ENCODE peak calls at places on chromosome 15, in ten cellular contexts. J is AG08396, H is GM12865, S is DMS153, K is fibroblast of pulmonary artery, G is heart left ventricle, R is OCI-LY7, C is kidney tubule cell, X is GDM1, W is stomach. M is an unnamed sample.

GRCh38 chr15:40723919-40724318 is 28.9 kb downstream of the RAD51 start:
- DNase-seq in J (no peak), C (no peak), H (no peak), S (no peak), W (no peak), X (no peak), G (no peak), R (no peak), K (no peak), M (no peak)

GRCh38 chr15:39687965-39688364 is 94.7 kb downstream of the FSIP1 start:
- DNase-seq in W (no peak), X (no peak), K (no peak), J (no peak), R (no peak), C (no peak), H (no peak), S (no peak), G (no peak), M (no peak)

GRCh38 chr15:48751595-48751994 is 59.3 kb downstream of the CEP152 start:
- DNase-seq in H (no peak), R (no peak), J (no peak), W (no peak), X (no peak), S (no peak), G (no peak), C (no peak), K (no peak), M (no peak)

GRCh38 chr15:40048155-40048792 is 9.3 kb upstream of the SRP14 start:
- DNase-seq in C (no peak), R (peak), S (no peak), H (peak), J (no peak), X (peak), G (peak), K (no peak), W (peak), M (no peak)

GRCh38 chr15:79990997-79991334 is 20.0 kb upstream of the BCL2A1 start:
- DNase-seq in G (no peak), H (no peak), K (no peak), C (no peak), W (no peak), J (no peak), S (no peak), R (no peak), X (no peak), M (no peak)

GRCh38 chr15:94855409-94856266 is 624.3 kb downstream of the MCTP2 start:
- DNase-seq in G (no peak), X (no peak), W (no peak), R (no peak), J (no peak), K (no peak), C (no peak), H (no peak), S (no peak), M (no peak)

GRCh38 chr15:88911766-88912118 is 1.4 kb downstream of the MFGE8 start:
- DNase-seq in C (peak), J (peak), X (no peak), G (no peak), W (no peak), S (no peak), H (no peak), K (no peak), R (no peak), M (no peak)

GRCh38 chr15:72116680-72117447 is 1.1 kb downstream of the MYO9A start:
- DNase-seq in K (peak), J (peak), C (peak), H (peak), W (no peak), X (no peak), R (peak), G (no peak), S (no peak), M (no peak)

GRCh38 chr15:44545934-44546802 is 9.2 kb downstream of the EIF3J start:
- DNase-seq in W (no peak), X (no peak), C (peak), S (no peak), J (peak), R (peak), K (peak), H (peak), G (no peak), M (no peak)

GRCh38 chr15:39239562-39239961 is 341.3 kb upstream of the THBS1 start:
- DNase-seq in C (peak), J (no peak), W (no peak), S (no peak), R (no peak), G (no peak), H (no peak), K (no peak), X (no peak), M (no peak)

GRCh38 chr15:75178938-75179772 is 22.5 kb upstream of the C15orf39 start:
- DNase-seq in H (no peak), C (no peak), K (no peak), W (no peak), G (no peak), X (no peak), J (no peak), R (no peak), S (no peak), M (no peak)

GRCh38 chr15:98417346-98417745 is 231.0 kb upstream of the IGF1R start:
- DNase-seq in W (no peak), C (no peak), K (no peak), J (no peak), R (no peak), X (no peak), H (no peak), G (no peak), S (no peak), M (no peak)

GRCh38 chr15:55562601-55563000 is 25.5 kb downstream of the PYGO1 start:
- DNase-seq in X (no peak), K (no peak), W (no peak), J (no peak), G (no peak), H (no peak), R (no peak), S (no peak), C (no peak), M (no peak)

GRCh38 chr15:65346856-65347598 is 30.8 kb downstream of the IGDCC3 start:
- DNase-seq in W (no peak), S (no peak), X (no peak), H (no peak), R (no peak), G (no peak), C (no peak), K (no peak), J (no peak), M (no peak)

GRCh38 chr15:78329625-78330024 is 10.5 kb upstream of the CRABP1 start:
- DNase-seq in J (no peak), S (no peak), K (no peak), C (no peak), G (no peak), W (no peak), H (no peak), X (no peak), R (no peak), M (no peak)

GRCh38 chr15:70086636-70087035 is 11.1 kb downstream of the TLE3 start:
- DNase-seq in H (no peak), W (no peak), G (peak), J (no peak), C (no peak), S (no peak), X (peak), K (no peak), R (peak), M (no peak)

GRCh38 chr15:32649336-32649735 is 7.8 kb downstream of the SCG5 start:
- DNase-seq in J (peak), S (no peak), G (no peak), K (peak), H (no peak), R (no peak), C (no peak), W (no peak), X (no peak), M (no peak)

GRCh38 chr15:68307131-68307928 is 29.8 kb downstream of the FEM1B start:
- DNase-seq in X (no peak), K (no peak), G (no peak), R (no peak), H (no peak), S (no peak), J (no peak), W (peak), C (no peak), M (no peak)

GRCh38 chr15:38863381-38863780 is 298.8 kb upstream of the RASGRP1 start:
- DNase-seq in W (no peak), J (no peak), R (no peak), H (no peak), K (no peak), G (no peak), S (no peak), X (no peak), C (no peak), M (no peak)

GRCh38 chr15:92882697-92883642 is 17.2 kb upstream of the CHD2 start:
- DNase-seq in W (no peak), K (no peak), X (no peak), H (peak), C (no peak), S (no peak), R (peak), J (peak), G (peak), M (peak)

GRCh38 chr15:52566889-52567288 is 1.9 kb downstream of the ARPP19 start:
- DNase-seq in G (no peak), X (no peak), H (peak), W (no peak), K (no peak), S (no peak), J (no peak), R (peak), C (no peak), M (no peak)

GRCh38 chr15:95259513-95259912 is 1028.2 kb downstream of the MCTP2 start:
- DNase-seq in J (peak), R (peak), H (peak), C (peak), K (peak), G (no peak), W (peak), S (peak), X (peak), M (no peak)

GRCh38 chr15:63338170-63338569 is 43.5 kb downstream of the CA12 start:
- DNase-seq in R (no peak), H (no peak), W (no peak), J (peak), C (peak), X (no peak), S (no peak), K (peak), G (no peak), M (no peak)

GRCh38 chr15:66744610-66745279 is 42.7 kb downstream of the SMAD6 start:
- DNase-seq in X (no peak), J (no peak), S (no peak), H (no peak), G (no peak), K (no peak), W (no peak), C (no peak), R (no peak), M (no peak)

GRCh38 chr15:43230640-43231115 is 9.9 kb upstream of the EPB42 start:
- DNase-seq in R (no peak), S (no peak), J (peak), K (no peak), C (no peak), H (no peak), W (no peak), G (no peak), X (peak), M (no peak)

GRCh38 chr15:58361291-58361759 is 70.5 kb upstream of the LIPC start:
- DNase-seq in H (no peak), J (peak), X (no peak), S (no peak), G (no peak), K (peak), R (no peak), C (no peak), W (no peak), M (no peak)

GRCh38 chr15:36062357-36062756 is 516.4 kb upstream of the DPH6 start:
- DNase-seq in C (no peak), J (no peak), X (no peak), W (no peak), R (no peak), G (no peak), H (no peak), S (no peak), K (no peak), M (no peak)

GRCh38 chr15:68679961-68680371 is 101.2 kb downstream of the CORO2B start:
- DNase-seq in G (no peak), J (no peak), C (no peak), R (no peak), K (no peak), W (no peak), H (no peak), S (no peak), X (no peak), M (no peak)

GRCh38 chr15:92666780-92667179 is 11.2 kb upstream of the FAM174B start:
- DNase-seq in J (no peak), W (peak), C (no peak), K (peak), X (no peak), R (no peak), S (no peak), H (no peak), G (peak), M (peak)

GRCh38 chr15:58396181-58396580 is 35.6 kb upstream of the LIPC start:
- DNase-seq in G (no peak), W (no peak), C (peak), R (no peak), H (no peak), K (peak), J (peak), S (no peak), X (no peak), M (no peak)

GRCh38 chr15:92074646-92075045 is 221.1 kb downstream of the SLCO3A1 start:
- DNase-seq in G (no peak), H (no peak), R (peak), C (peak), S (no peak), W (no peak), X (peak), K (peak), J (peak), M (peak)

GRCh38 chr15:90291679-90292356 is 26.3 kb downstream of the NGRN start:
- DNase-seq in J (peak), S (peak), C (peak), W (peak), K (no peak), G (no peak), X (no peak), R (peak), H (peak), M (peak)

GRCh38 chr15:20657084-20657483 is 115.5 kb upstream of the GOLGA6L6 start:
- DNase-seq in X (no peak), S (no peak), C (no peak), J (no peak), G (no peak), W (no peak), R (no peak), K (no peak), H (no peak), M (no peak)

GRCh38 chr15:81809543-81809942 is 236.3 kb downstream of the MEX3B start:
- DNase-seq in J (no peak), S (peak), R (peak), K (peak), X (peak), H (peak), C (peak), W (no peak), G (no peak), M (no peak)